ENCODE peak calls at places on chromosomes 6 and 20, in six cellular contexts. B is effector memory CD8-positive, alpha-beta T cell; D is stimulated activated naive CD8-positive, alpha-beta T cell treated with anti-CD3 and anti-CD28 coated beads, Interleukin-15, amount 100 ng/mL, for 72 hours; S is right cardiac atrium; K is left colon; C is activated naive CD4-positive, alpha-beta T cell treated with anti-CD3 and anti-CD28 coated beads, Interleukin-2, amount 50 U/mL, for 72 hours. A is an unnamed sample.

GRCh38 chr6:7236312-7237209 is 76.4 kb downstream of the SSR1 start:
- ATAC-seq in S (no peak), K (peak), C (no peak), B (no peak), D (peak), A (peak)

GRCh38 chr6:167306401-167306998 is 15.4 kb downstream of the UNC93A start:
- ATAC-seq in S (no peak), C (no peak), B (no peak), D (no peak), K (no peak), A (no peak)

GRCh38 chr6:56664007-56664406 is 21.3 kb upstream of the DST start:
- ATAC-seq in D (no peak), K (peak), B (no peak), C (no peak), S (peak), A (no peak)

GRCh38 chr20:36216314-36217025 is 19.8 kb upstream of the AAR2 start:
- ATAC-seq in D (no peak), K (no peak), S (no peak), C (no peak), B (no peak), A (no peak)

GRCh38 chr20:37309941-37310590 is 20.6 kb downstream of the MANBAL start:
- ATAC-seq in B (no peak), K (peak), S (peak), D (no peak), C (no peak), A (no peak)

GRCh38 chr6:46381057-46381456 is 110.2 kb downstream of the RCAN2 start:
- ATAC-seq in K (peak), S (no peak), C (no peak), D (no peak), B (no peak), A (no peak)

GRCh38 chr6:149357726-149358538 is 40.4 kb downstream of the TAB2 start:
- ATAC-seq in K (no peak), C (no peak), D (no peak), B (no peak), S (no peak), A (no peak)

GRCh38 chr20:32445539-32446273 is 87.6 kb downstream of the ASXL1 start:
- ATAC-seq in S (peak), D (peak), K (peak), C (no peak), B (peak), A (peak)

GRCh38 chr6:148599967-148600426 is 146.8 kb upstream of the UST start:
- ATAC-seq in S (no peak), C (no peak), B (no peak), D (no peak), K (no peak), A (no peak)

GRCh38 chr6:139146317-139146726 is 11.4 kb downstream of the HECA start:
- ATAC-seq in K (no peak), C (peak), S (peak), D (peak), B (peak), A (peak)

GRCh38 chr6:15956205-15957106 is 172.4 kb upstream of the MYLIP start:
- ATAC-seq in D (no peak), S (no peak), C (peak), B (no peak), K (peak), A (no peak)

GRCh38 chr6:2944405-2945068 is 26.8 kb downstream of the SERPINB6 start:
- ATAC-seq in S (no peak), K (no peak), B (no peak), D (no peak), C (no peak), A (no peak)

GRCh38 chr6:85669735-85670194 is 27.1 kb upstream of the SYNCRIP start:
- ATAC-seq in B (peak), C (peak), K (peak), S (no peak), D (peak), A (peak)

GRCh38 chr6:4020822-4021132 is 58.2 kb downstream of the FAM217A start:
- ATAC-seq in D (no peak), C (no peak), B (no peak), K (no peak), S (no peak), A (no peak)

GRCh38 chr6:38413097-38413800 is 226.5 kb downstream of the BTBD9 start:
- ATAC-seq in S (no peak), B (no peak), C (peak), K (no peak), D (no peak), A (peak)

A was measured in activated T-helper 17 cell treated with anti-CD3 and anti-CD28 coated beads, Interleukin-2, amount 50 U/mL, for 72 hours.